ENCODE peak calls at places on chromosomes 4 and X, in seven cellular contexts. L, K, P, S, X, N and B are unnamed samples.

GRCh38 chrX:95383778-95384177 is 1300.9 kb upstream of the DIAPH2 start:
- DNase-seq in K (no peak), S (no peak), X (no peak), P (no peak), N (no peak), L (no peak), B (no peak)

GRCh38 chr4:48121180-48121579 is 12.9 kb downstream of the TXK start:
- DNase-seq in N (no peak), P (no peak), S (no peak), L (no peak), K (no peak), X (no peak), B (no peak)

GRCh38 chrX:13090261-13091110 is 46.1 kb upstream of the FAM9C start:
- DNase-seq in N (no peak), L (no peak), X (no peak), P (no peak), K (no peak), S (peak), B (no peak)

GRCh38 chrX:96481831-96482230 is 202.8 kb upstream of the DIAPH2 start:
- DNase-seq in X (no peak), K (no peak), S (no peak), L (no peak), P (no peak), N (no peak), B (no peak)

GRCh38 chrX:27619459-27619858 is 29.3 kb downstream of the DCAF8L2 start:
- DNase-seq in L (no peak), K (no peak), P (no peak), S (no peak), N (no peak), X (no peak), B (no peak)

GRCh38 chrX:100090931-100091330 is 319.1 kb downstream of the PCDH19 start:
- DNase-seq in S (no peak), K (no peak), P (no peak), L (no peak), N (no peak), X (no peak), B (no peak)

GRCh38 chrX:46376246-46376885 is 168.9 kb downstream of the ZNF674 start:
- DNase-seq in S (peak), L (peak), P (peak), X (peak), N (no peak), K (peak), B (no peak)

GRCh38 chr4:112060212-112060611 is 85.0 kb upstream of the FAM241A start:
- DNase-seq in N (no peak), S (no peak), X (no peak), L (no peak), P (peak), K (no peak), B (no peak)

GRCh38 chr4:37562592-37562991 is 123.6 kb downstream of the RELL1 start:
- DNase-seq in X (no peak), N (no peak), L (no peak), P (no peak), K (no peak), S (no peak), B (no peak)

GRCh38 chr4:155879767-155880166 is 13.7 kb upstream of the ASIC5 start:
- DNase-seq in K (no peak), S (no peak), L (no peak), X (no peak), P (no peak), N (no peak), B (no peak)

GRCh38 chr4:162485486-162485885 is 321.7 kb upstream of the FSTL5 start:
- DNase-seq in N (no peak), P (no peak), X (no peak), L (no peak), S (no peak), K (no peak), B (no peak)

GRCh38 chr4:184653650-184654049 is 4.1 kb downstream of the PRIMPOL start:
- DNase-seq in K (peak), N (no peak), S (no peak), X (no peak), P (peak), L (no peak), B (no peak)

GRCh38 chr4:86963697-86964096 is 28.9 kb downstream of the AFF1 start:
- DNase-seq in N (no peak), S (no peak), X (no peak), L (no peak), P (no peak), K (no peak), B (no peak)